ENCODE peak calls at places on chromosomes 13 and 19, in ten cellular contexts. Y is CD4-positive, alpha-beta T cell; Z is IMR-90; Q is CD8-positive, alpha-beta T cell; F is lung; D is brain microvascular endothelial cell; R is heart right ventricle; G is heart left ventricle; S is fibroblast of lung; M is PC-9. T is an unnamed sample.

GRCh38 chr13:106367361-106367781 is 168.1 kb downstream of the EFNB2 start:
- DNase-seq in Y (no peak), Z (no peak), Q (no peak), F (no peak), D (no peak), R (no peak), G (no peak), S (no peak), M (no peak), T (no peak)

GRCh38 chr13:105334211-105334610 is 1201.3 kb downstream of the EFNB2 start:
- DNase-seq in Y (no peak), Z (peak), Q (no peak), F (no peak), D (peak), R (no peak), G (no peak), S (peak), M (no peak), T (no peak)

GRCh38 chr13:31213681-31214289 is 14.0 kb downstream of the B3GLCT start:
- DNase-seq in Y (no peak), Z (peak), Q (no peak), F (no peak), D (no peak), R (no peak), G (no peak), S (peak), M (no peak), T (no peak)

GRCh38 chr13:75705908-75706307 is 69.8 kb downstream of the LMO7 start:
- DNase-seq in Y (no peak), Z (no peak), Q (no peak), F (no peak), D (no peak), R (no peak), G (no peak), S (no peak), M (no peak), T (no peak)

GRCh38 chr19:46919324-46919723 is 58.5 kb downstream of the ARHGAP35 start:
- DNase-seq in Y (no peak), Z (peak), Q (no peak), F (no peak), D (peak), R (no peak), G (no peak), S (peak), M (peak), T (no peak)

GRCh38 chr19:38265213-38265861 is 964 bp downstream of the SPINT2 start:
- DNase-seq in Y (no peak), Z (no peak), Q (peak), F (peak), D (no peak), R (no peak), G (no peak), S (peak), M (peak), T (peak)

GRCh38 chr19:33812388-33813330 is 16.0 kb downstream of the KCTD15 start:
- DNase-seq in Y (no peak), Z (no peak), Q (no peak), F (no peak), D (no peak), R (no peak), G (no peak), S (no peak), M (no peak), T (no peak)

GRCh38 chr19:29724102-29724641 is 9.1 kb upstream of the C19orf12 start:
- DNase-seq in Y (no peak), Z (peak), Q (peak), F (no peak), D (no peak), R (no peak), G (no peak), S (peak), M (no peak), T (no peak)

GRCh38 chr19:47363758-47364529 is 14.8 kb downstream of the DHX34 start:
- DNase-seq in Y (no peak), Z (peak), Q (no peak), F (no peak), D (peak), R (no peak), G (no peak), S (peak), M (peak), T (no peak)

GRCh38 chr13:45341799-45342584 is 1.0 kb upstream of the TPT1 start:
- DNase-seq in Y (no peak), Z (no peak), Q (no peak), F (peak), D (no peak), R (no peak), G (no peak), S (peak), M (peak), T (no peak)

DNA sequence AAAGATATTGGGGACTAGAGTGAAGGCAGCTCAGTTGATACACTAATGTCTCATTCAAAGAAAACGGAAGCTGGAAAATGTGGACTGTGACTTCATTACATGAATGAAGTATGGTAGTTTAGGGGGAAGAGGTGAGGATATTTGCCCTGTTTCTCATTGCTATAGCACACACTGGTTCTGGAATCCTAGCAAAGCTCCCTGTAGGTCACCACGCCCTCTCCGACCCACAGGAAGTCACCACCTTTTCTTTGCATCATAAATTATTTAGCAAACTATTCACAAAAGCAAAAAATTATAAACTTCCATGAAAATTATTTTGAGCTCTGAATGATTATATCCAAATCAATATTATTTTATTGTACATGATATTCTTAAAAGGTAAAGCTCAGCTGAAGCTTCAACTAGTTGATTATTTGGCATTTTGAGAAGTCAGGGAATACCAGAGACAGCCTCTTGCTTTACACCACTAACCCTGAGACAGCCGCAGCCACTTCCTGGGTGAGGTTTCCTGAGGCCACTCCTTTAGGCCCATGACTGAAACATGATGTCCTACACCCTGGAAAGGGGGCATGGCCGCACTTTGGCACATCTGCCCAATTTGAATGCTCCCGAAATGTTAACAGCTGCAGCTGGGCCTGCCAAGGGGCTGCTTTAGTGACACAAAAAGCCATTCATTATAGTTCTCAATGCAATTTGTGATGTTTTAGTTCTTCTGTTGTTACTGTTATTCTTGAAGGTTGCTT is 50.0 kb upstream of the WDFY2 start:
- DNase-seq in Y (peak), Z (no peak), Q (peak), F (no peak), D (no peak), R (peak), G (peak), S (no peak), M (no peak), T (no peak)
- H3K27ac ChIP-seq in Y (no peak), Z (no peak), Q (no peak), F (no peak), D (no peak), R (no peak), G (no peak), S (no peak), M (no peak), T (peak)

DNA sequence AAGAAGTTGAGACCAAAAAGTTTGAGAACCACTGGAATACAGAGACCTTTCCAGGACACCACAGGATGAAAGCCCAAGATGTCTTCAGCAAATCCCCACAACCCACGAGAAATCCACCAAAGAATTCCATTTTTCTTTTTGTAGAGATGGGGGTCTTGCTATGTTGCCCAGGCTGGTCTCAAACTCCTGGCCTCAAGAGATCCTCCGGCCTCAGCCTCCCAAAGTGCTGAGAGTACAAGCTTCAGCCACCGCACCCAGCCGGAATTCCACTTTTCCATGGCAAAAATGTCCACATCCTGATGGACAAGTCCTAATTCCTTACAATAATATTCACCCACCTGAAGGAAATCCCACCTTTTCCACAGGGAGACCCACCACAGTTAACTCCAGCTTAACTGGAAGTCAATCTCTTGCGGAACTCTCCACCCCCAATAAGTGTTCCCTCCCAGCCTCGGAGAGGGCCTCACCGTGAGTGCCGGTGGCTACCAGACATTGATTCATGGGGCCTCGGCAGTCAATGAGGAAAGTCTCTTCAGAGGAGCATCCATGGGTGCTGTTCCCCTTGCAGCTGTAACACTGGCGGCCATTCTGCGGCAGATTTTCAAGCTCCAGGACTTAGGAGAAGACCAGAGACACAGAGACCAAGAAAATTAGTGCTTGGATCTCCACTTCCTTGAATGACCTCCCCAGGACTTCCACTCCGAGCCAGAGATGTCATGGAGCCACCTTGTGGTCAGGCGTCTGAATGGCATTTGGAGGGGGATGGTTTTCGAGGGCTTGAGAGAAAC is 12.3 kb upstream of the CADM4 start:
- DNase-seq in Y (peak), Z (peak), Q (peak), F (peak), D (peak), R (peak), G (peak), S (peak), M (peak), T (peak)
- TF ChIP-seq CTCF in Y (peak), Z (peak), Q (peak), F (peak), D (peak), R (peak), G (peak), S (peak), M (peak), T (peak)

DNA sequence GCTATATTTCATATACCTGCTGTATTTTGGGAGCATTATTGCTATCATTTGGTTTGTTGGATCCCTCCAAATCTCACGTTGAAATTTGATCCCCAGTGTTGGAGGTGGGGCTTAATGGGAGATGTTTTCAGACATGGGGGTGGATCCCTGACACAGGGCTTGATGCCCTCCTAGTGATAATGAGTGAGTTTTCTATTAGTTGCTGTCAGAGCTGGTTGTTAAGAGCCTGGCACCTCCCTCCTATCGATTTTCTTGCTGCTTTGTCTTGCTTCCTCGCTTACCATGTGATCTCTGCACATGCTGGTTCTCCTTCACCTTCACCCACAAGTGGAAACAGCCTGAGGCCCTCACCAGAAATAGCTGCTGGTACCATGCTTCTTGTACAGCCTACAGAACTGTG is 259.9 kb upstream of the STARD13 start:
- DNase-seq in Y (no peak), Z (no peak), Q (no peak), F (no peak), D (no peak), R (no peak), G (no peak), S (no peak), M (no peak), T (no peak)
- H3K27ac ChIP-seq in Y (no peak), Z (no peak), Q (no peak), F (no peak), D (no peak), R (no peak), G (no peak), S (no peak), M (no peak), T (no peak)

DNA sequence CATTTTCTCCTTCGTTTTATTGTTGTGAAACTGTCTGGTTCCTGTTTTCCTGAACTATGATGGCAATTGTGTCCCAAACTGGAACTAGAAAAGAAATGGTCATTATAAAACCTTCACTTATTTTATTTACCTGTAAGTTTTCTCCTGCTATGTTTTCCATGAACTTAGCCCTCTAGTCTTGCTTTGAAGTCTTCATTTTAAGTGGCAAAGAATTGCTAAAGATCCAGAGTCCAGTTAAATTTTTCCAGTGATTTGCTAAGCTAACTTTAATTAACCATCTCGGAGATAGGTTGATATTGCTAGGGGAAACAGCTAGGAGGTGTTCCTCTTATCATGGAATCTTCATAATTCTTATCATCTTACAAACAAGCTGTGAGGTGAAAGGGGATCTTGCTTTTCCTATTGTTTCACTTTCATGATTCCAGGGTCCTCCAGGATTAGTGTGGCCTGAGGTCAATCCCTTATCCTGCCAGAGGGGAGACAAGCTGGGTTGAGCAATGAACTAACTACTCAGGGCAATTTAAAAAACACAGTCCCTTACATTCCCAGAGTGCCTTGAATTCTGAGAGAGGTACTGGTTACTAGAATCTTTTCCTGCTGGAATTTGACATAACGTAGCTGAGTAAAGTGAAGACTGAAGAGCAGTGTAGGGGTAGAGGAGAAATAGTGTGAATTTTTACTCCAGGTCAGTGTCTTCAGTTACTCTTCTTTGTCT is 112.5 kb downstream of the ESD start:
- DNase-seq in Y (no peak), Z (no peak), Q (no peak), F (no peak), D (no peak), R (no peak), G (no peak), S (peak), M (no peak), T (no peak)
- TF ChIP-seq CTCF in Y (no peak), Z (no peak), Q (no peak), F (no peak), D (no peak), R (peak), G (no peak), S (peak), M (no peak), T (no peak)

GRCh38 chr19:8185343-8186068 is 23.7 kb upstream of the CERS4 start:
- DNase-seq in Y (no peak), Z (no peak), Q (no peak), F (no peak), D (no peak), R (no peak), G (no peak), S (no peak), M (peak), T (no peak)
- H3K27ac ChIP-seq in Y (no peak), Z (no peak), Q (no peak), F (no peak), D (no peak), R (no peak), G (no peak), S (no peak), M (no peak), T (no peak)

GRCh38 chr19:5349041-5349440 is 8.4 kb upstream of the PTPRS start:
- DNase-seq in Y (no peak), Z (no peak), Q (no peak), F (no peak), D (no peak), R (no peak), G (no peak), S (no peak), M (no peak), T (no peak)
- TF ChIP-seq CTCF in Y (no peak), Z (no peak), Q (no peak), F (no peak), D (peak), R (no peak), G (no peak), S (no peak), M (no peak), T (no peak)